ENCODE peak calls at places on chromosome 15, in eight cellular contexts. U, F, J, T, O, Z, A and R are unnamed samples.

GRCh38 chr15:91302588-91303439 is 202.8 kb downstream of the SV2B start:
- DNase-seq in F (peak; percentile 66), Z (peak; percentile 87), A (peak; percentile 76), J (peak; percentile 83), O (peak; percentile 73), U (peak; percentile 92), T (peak; percentile 78), R (peak; percentile 51)

GRCh38 chr15:43253431-43254403 is 13.0 kb downstream of the TGM5 start:
- DNase-seq in Z (no peak), J (no peak), A (peak; percentile 39), U (no peak), F (no peak), O (peak; percentile 73), T (peak; percentile 64), R (no peak)

GRCh38 chr15:50186752-50187151 is 4.8 kb downstream of the SLC27A2 start:
- DNase-seq in J (no peak), A (no peak), O (no peak), F (no peak), U (no peak), Z (no peak), T (no peak), R (no peak)

GRCh38 chr15:35784745-35785144 is 238.8 kb upstream of the DPH6 start:
- DNase-seq in F (no peak), Z (no peak), T (no peak), U (peak; percentile 40), A (no peak), J (no peak), O (no peak), R (no peak)

GRCh38 chr15:23403550-23403949 is 43.5 kb downstream of the GOLGA6L2 start:
- DNase-seq in T (no peak), Z (no peak), F (no peak), O (no peak), U (no peak), J (no peak), A (no peak), R (no peak)

GRCh38 chr15:100918690-100919480 is at the start of gene LRRK1:
- DNase-seq in T (peak; percentile 58), U (peak; percentile 59), J (peak; percentile 83), O (peak; percentile 48), F (peak; percentile 70), Z (peak; percentile 56), A (peak; percentile 70), R (no peak)

GRCh38 chr15:60580650-60581415 is 101.9 kb upstream of the ICE2 start:
- DNase-seq in O (no peak), A (no peak), Z (no peak), T (no peak), J (no peak), U (peak; percentile 29), F (peak; percentile 18), R (no peak)

GRCh38 chr15:87739866-87740265 is 516.7 kb downstream of the NTRK3 start:
- DNase-seq in U (no peak), J (no peak), A (peak; percentile 41), T (no peak), Z (no peak), F (no peak), O (no peak), R (no peak)

DNA sequence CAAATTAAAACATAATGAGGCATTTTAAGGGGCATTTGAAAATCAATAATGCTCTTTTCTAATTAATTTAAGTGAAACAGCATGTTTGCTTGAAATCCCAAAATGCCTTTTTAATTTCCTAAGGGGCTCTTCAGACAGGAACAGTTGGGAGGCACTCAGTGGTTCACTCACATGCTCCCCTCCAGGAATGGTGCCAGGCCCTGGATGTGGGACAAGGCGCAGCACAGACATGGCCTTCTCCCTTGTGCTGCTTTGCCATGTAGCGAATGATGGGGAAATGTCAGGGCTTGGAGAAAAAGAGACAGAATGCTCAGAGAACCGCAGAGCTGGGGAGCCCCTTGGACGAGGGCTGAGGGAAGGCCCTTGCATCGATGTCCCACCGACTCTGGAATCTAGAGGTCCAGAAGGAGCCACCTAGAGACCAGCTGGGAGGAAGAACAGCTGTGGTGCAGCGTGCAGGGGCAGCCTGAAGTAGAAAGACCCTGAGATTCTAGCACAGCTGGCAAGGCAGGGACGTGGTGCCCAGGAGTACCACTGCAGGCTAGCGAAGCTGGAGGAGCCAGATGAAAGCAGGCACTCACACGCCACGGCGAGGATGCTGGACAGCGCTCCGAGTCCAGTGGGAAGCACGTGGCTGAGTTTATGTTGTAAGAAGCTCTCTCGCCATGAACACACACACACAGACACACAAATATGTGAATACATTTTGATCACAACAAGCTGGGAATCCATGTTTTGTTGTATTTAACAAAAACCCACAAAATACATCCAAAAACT is 27.0 kb downstream of the NSMCE3 start:
- DNase-seq in A (peak; percentile 37), Z (no peak), F (no peak), J (no peak), U (no peak), T (no peak), O (no peak), R (no peak)
- TF ChIP-seq EZH2phosphoT487 in A (no peak), Z (no peak), F (no peak), J (no peak), U (no peak), T (no peak), O (no peak), R (no peak)

GRCh38 chr15:53611145-53611920 is 148.1 kb downstream of the WDR72 start:
- DNase-seq in U (peak; percentile 11), A (no peak), O (no peak), T (peak; percentile 21), Z (no peak), J (no peak), F (no peak), R (no peak)
- TF ChIP-seq EZH2phosphoT487 in U (no peak), A (no peak), O (no peak), T (no peak), Z (no peak), J (no peak), F (no peak), R (no peak)

GRCh38 chr15:31508656-31509055 is 182.0 kb downstream of the KLF13 start:
- DNase-seq in Z (no peak), O (no peak), F (no peak), A (no peak), U (no peak), J (no peak), T (no peak), R (no peak)

GRCh38 chr15:31513178-31513577 is 186.5 kb downstream of the KLF13 start:
- DNase-seq in Z (no peak), A (no peak), F (no peak), O (no peak), U (no peak), T (no peak), J (no peak), R (no peak)

GRCh38 chr15:31516459-31516858 is 189.8 kb downstream of the KLF13 start:
- DNase-seq in A (no peak), U (no peak), Z (no peak), F (no peak), O (no peak), J (no peak), T (no peak), R (no peak)

GRCh38 chr15:31510003-31510402 is 183.4 kb downstream of the KLF13 start:
- DNase-seq in U (no peak), A (no peak), Z (no peak), J (no peak), T (no peak), O (no peak), F (no peak), R (no peak)

GRCh38 chr15:31511707-31512310 is 185.2 kb downstream of the KLF13 start:
- DNase-seq in O (no peak), U (peak; percentile 30), J (no peak), A (no peak), Z (no peak), F (no peak), T (no peak), R (no peak)
- TF ChIP-seq EZH2phosphoT487 in O (no peak), U (no peak), J (no peak), A (no peak), Z (no peak), F (no peak), T (no peak), R (no peak)

GRCh38 chr15:63155486-63155885 is 1.8 kb downstream of the RPS27L start:
- DNase-seq in U (no peak), T (no peak), O (no peak), A (no peak), Z (no peak), J (no peak), F (no peak), R (no peak)

GRCh38 chr15:63157891-63158431 is 684 bp upstream of the RPS27L start:
- DNase-seq in T (peak; percentile 54), F (peak; percentile 53), U (peak; percentile 84), O (peak; percentile 59), A (peak; percentile 95), J (peak; percentile 80), Z (peak; percentile 75), R (peak; percentile 32)

GRCh38 chr15:63157066-63157890 is at the start of gene RPS27L:
- DNase-seq in U (peak; percentile 97), J (peak; percentile 95), T (peak; percentile 82), O (peak; percentile 95), F (peak; percentile 93), Z (peak; percentile 96), A (peak; percentile 94), R (peak; percentile 78)

GRCh38 chr15:63156086-63156707 is 1.1 kb downstream of the RPS27L start:
- DNase-seq in U (no peak), A (peak; percentile 44), T (peak; percentile 13), O (peak; percentile 10), J (peak; percentile 34), F (peak; percentile 15), Z (peak; percentile 28), R (no peak)

DNA sequence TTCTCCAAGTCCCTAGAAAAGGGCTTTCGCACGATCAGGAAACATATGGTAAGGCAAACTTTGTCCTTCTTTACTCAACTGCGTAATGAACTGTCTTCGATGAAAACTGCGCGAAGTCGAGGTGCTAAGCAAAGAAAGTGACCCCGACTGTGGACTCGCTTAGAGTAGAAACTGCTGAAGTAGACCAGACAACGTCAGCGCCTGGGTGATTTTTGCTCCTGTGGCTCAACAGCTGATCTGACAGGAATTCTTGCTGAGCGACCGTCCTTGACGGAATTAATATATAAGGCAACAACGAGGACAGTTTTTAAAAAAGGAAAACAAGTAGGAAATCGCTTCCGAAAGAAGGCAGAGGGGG is 590 bp downstream of the RPS27L start:
- DNase-seq in T (peak; percentile 17), J (peak; percentile 31), A (peak; percentile 72), O (peak; percentile 53), F (peak; percentile 35), U (peak; percentile 39), Z (peak; percentile 45), R (no peak)
- TF ChIP-seq EZH2phosphoT487 in T (no peak), J (no peak), A (no peak), O (no peak), F (no peak), U (no peak), Z (no peak), R (no peak)

GRCh38 chr15:44468713-44469385 is 41.4 kb downstream of the CTDSPL2 start:
- DNase-seq in U (no peak), T (peak; percentile 58), Z (no peak), O (no peak), A (peak; percentile 80), F (no peak), J (peak; percentile 20), R (peak; percentile 24)

GRCh38 chr15:44471885-44472284 is 44.5 kb downstream of the CTDSPL2 start:
- DNase-seq in A (no peak), J (no peak), F (no peak), Z (no peak), U (no peak), O (no peak), T (no peak), R (no peak)
- TF ChIP-seq EZH2phosphoT487 in A (no peak), J (no peak), F (no peak), Z (no peak), U (no peak), O (no peak), T (no peak), R (no peak)

GRCh38 chr15:83178387-83178786 is 29.2 kb downstream of the HDGFL3 start:
- DNase-seq in A (no peak), F (no peak), U (no peak), O (no peak), J (no peak), T (no peak), Z (no peak), R (no peak)
- TF ChIP-seq EZH2phosphoT487 in A (no peak), F (no peak), U (no peak), O (no peak), J (no peak), T (no peak), Z (no peak), R (no peak)